ENCODE peak calls at places on chromosomes 5 and 9, in six cellular contexts. B is GM23338, W is MM.1S, N is GM23248, K is PC-3, Y is PC-9. L is an unnamed sample. For H3K9me2 and H3F3A, the result is how much of the 10 kb centered on the place peaks cover.

GRCh38 chr9:38181866-38182265 is 112.8 kb upstream of the SHB start:
- DNase-seq in Y (no peak), W (no peak), K (no peak), B (no peak), N (peak), L (no peak)

GRCh38 chr5:174596429-174596828 is 128.0 kb upstream of the MSX2 start:
- DNase-seq in N (peak), Y (peak), W (no peak), K (no peak), B (no peak), L (no peak)

GRCh38 chr9:135130266-135130976 is 43.0 kb downstream of the OLFM1 start:
- DNase-seq in B (no peak), K (no peak), W (peak), Y (no peak), N (peak), L (no peak)

GRCh38 chr9:133529457-133529856 is 4.7 kb upstream of the MYMK start:
- DNase-seq in Y (no peak), W (no peak), N (no peak), K (no peak), B (no peak), L (no peak)

GRCh38 chr5:172113036-172113435 is 75.0 kb downstream of the STK10 start:
- DNase-seq in Y (no peak), N (no peak), K (no peak), B (no peak), W (no peak), L (no peak)

GRCh38 chr5:160165137-160166068 is 46.2 kb upstream of the PWWP2A start:
- DNase-seq in B (peak), N (peak), W (no peak), K (peak), Y (peak), L (peak)

GRCh38 chr9:127867356-127868277 is 9.9 kb downstream of the AK1 start:
- DNase-seq in B (peak), W (no peak), Y (no peak), K (no peak), N (no peak), L (no peak)

GRCh38 chr5:116651653-116652052 is 77.0 kb upstream of the SEMA6A start:
- DNase-seq in W (no peak), Y (no peak), K (no peak), N (no peak), B (peak), L (no peak)

GRCh38 chr9:136695955-136696354 is 8.7 kb upstream of the AGPAT2 start:
- DNase-seq in K (no peak), B (no peak), Y (no peak), W (no peak), N (no peak), L (no peak)

GRCh38 chr5:141001854-141002666 is 35.8 kb downstream of the PCDHAC2 start:
- DNase-seq in B (peak), Y (no peak), K (peak), N (peak), W (no peak), L (peak)

GRCh38 chr5:52743970-52744369 is 43.7 kb upstream of the ITGA1 start:
- DNase-seq in N (peak), W (no peak), Y (no peak), K (no peak), B (peak), L (no peak)

GRCh38 chr5:138336952-138337684 is 948 bp upstream of the FAM53C start:
- DNase-seq in N (peak), B (peak), W (no peak), Y (peak), K (no peak), L (peak)

GRCh38 chr5:7850533-7851239 is at the start of gene CFAP90:
- DNase-seq in K (peak), N (peak), W (no peak), Y (no peak), B (peak), L (peak)

GRCh38 chr9:80004687-80005086 is 432.9 kb downstream of the TLE4 start:
- DNase-seq in K (peak), N (no peak), B (no peak), Y (no peak), W (no peak), L (no peak)

GRCh38 chr5:69368458-69369368 is 607 bp downstream of the AK6 start:
- DNase-seq in K (peak), B (peak), Y (peak), N (peak), W (no peak), L (peak)

GRCh38 chr5:74954919-74955318 is 88.7 kb upstream of the FAM169A start:
- DNase-seq in B (no peak), Y (peak), K (peak), W (no peak), N (peak), L (no peak)

DNA sequence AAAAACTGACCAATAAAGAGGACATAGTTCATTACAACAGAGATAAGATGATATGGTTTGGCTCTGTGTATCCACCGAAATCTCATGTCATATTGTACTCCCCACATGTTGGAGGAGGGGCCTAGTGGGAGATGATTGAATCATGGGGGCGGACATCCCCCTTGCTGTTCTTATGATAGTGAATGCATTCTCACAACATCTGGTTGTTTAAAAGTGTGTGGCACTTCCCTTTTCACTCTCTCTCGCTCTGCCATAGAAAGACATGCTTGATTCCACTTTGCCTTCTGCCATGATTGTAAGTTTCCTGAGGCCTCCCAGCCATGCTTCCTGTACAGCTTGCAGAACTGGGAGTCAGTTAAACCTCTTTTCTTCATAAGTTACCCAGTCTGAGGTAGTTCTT is 292.8 kb downstream of the SLF1 start:
- DNase-seq in W (no peak), N (no peak), B (no peak), K (no peak), Y (no peak), L (no peak)
- H3K9me2 ChIP-seq in W (under half), N (under half), B (under half), K (under half), Y (under half), L (under half)

GRCh38 chr9:77978086-77978781 is 53.4 kb downstream of the GNAQ start:
- DNase-seq in N (no peak), W (no peak), Y (no peak), B (no peak), K (no peak), L (no peak)

GRCh38 chr9:77982985-77983662 is 48.5 kb downstream of the GNAQ start:
- DNase-seq in K (no peak), N (no peak), W (no peak), B (no peak), Y (no peak), L (no peak)

GRCh38 chr9:77981907-77982306 is 49.7 kb downstream of the GNAQ start:
- DNase-seq in W (no peak), Y (no peak), B (no peak), K (no peak), N (no peak), L (no peak)

GRCh38 chr9:77981332-77981731 is 50.3 kb downstream of the GNAQ start:
- DNase-seq in W (peak), N (peak), Y (peak), B (no peak), K (no peak), L (no peak)

GRCh38 chr9:77980622-77981021 is 51.0 kb downstream of the GNAQ start:
- DNase-seq in W (no peak), K (no peak), Y (no peak), B (no peak), N (peak), L (no peak)
- H3K27ac ChIP-seq in W (no peak), K (no peak), Y (peak), B (no peak), N (peak), L (no peak)

GRCh38 chr5:1315018-1315708 is 20.3 kb upstream of the TERT start:
- DNase-seq in K (no peak), N (no peak), W (no peak), B (no peak), Y (no peak), L (no peak)

GRCh38 chr5:1315709-1316587 is 21.1 kb upstream of the TERT start:
- DNase-seq in Y (peak), N (peak), W (peak), B (peak), K (peak), L (no peak)

GRCh38 chr5:1316588-1316902 is 21.7 kb upstream of the TERT start:
- DNase-seq in N (no peak), Y (no peak), B (no peak), W (no peak), K (no peak), L (no peak)

GRCh38 chr5:1317921-1318565 is 23.2 kb upstream of the TERT start:
- DNase-seq in B (no peak), K (no peak), W (peak), Y (no peak), N (no peak), L (no peak)

GRCh38 chr5:1316941-1317340 is 22.1 kb upstream of the TERT start:
- DNase-seq in B (no peak), W (no peak), Y (no peak), K (no peak), N (no peak), L (no peak)
- H3F3A ChIP-seq in B (under half), W (half or more), Y (under half), K (under half), N (under half), L (under half)

GRCh38 chr5:142659405-142659804 is 26.5 kb downstream of the FGF1 start:
- DNase-seq in W (no peak), K (no peak), N (no peak), B (no peak), Y (no peak), L (no peak)
- H3K9me2 ChIP-seq in W (under half), K (under half), N (under half), B (under half), Y (under half), L (under half)